ENCODE peak calls at places on chromosomes 1 and 21, in ten cellular contexts. One of them, this sample, is unnamed.
A peak's percentile ranks its signal among the peaks of the same experiment; 100 is the strongest.

GRCh38 chr1:87074001-87074795 is 159.8 kb downstream of the HS2ST1 start:
- DNase-seq in HS-5: no peak
- DNase-seq in coronary artery: no peak
- DNase-seq in T-helper 2 cell: no peak
- DNase-seq in T-helper 1 cell: no peak
- DNase-seq in NCI-H2081: no peak
- DNase-seq in HT1080: no peak
- DNase-seq in GM19239: no peak
- DNase-seq in progenitor cell of endocrine pancreas: no peak
- DNase-seq in non-pigmented ciliary epithelial cell: no peak
- DNase-seq in this sample: no peak

GRCh38 chr1:53279556-53280160 is 41.3 kb upstream of the MAGOH start:
- DNase-seq in progenitor cell of endocrine pancreas: no peak
- DNase-seq in HS-5: no peak
- DNase-seq in GM19239: no peak
- DNase-seq in coronary artery: no peak
- DNase-seq in non-pigmented ciliary epithelial cell: no peak
- DNase-seq in NCI-H2081: no peak
- DNase-seq in T-helper 1 cell: no peak
- DNase-seq in T-helper 2 cell: no peak
- DNase-seq in HT1080: no peak
- DNase-seq in this sample: no peak

GRCh38 chr1:180953791-180954721 is 41.4 kb downstream of the KIAA1614 start:
- DNase-seq in T-helper 1 cell: peak; percentile 57
- DNase-seq in non-pigmented ciliary epithelial cell: peak; percentile 2
- DNase-seq in HT1080: no peak
- DNase-seq in coronary artery: peak; percentile 80
- DNase-seq in NCI-H2081: no peak
- DNase-seq in GM19239: peak; percentile 78
- DNase-seq in HS-5: peak; percentile 29
- DNase-seq in progenitor cell of endocrine pancreas: no peak
- DNase-seq in T-helper 2 cell: peak; percentile 46
- DNase-seq in this sample: peak; percentile 34

GRCh38 chr1:159999204-159999603 is 32.6 kb downstream of the PIGM start:
- DNase-seq in progenitor cell of endocrine pancreas: no peak
- DNase-seq in NCI-H2081: no peak
- DNase-seq in T-helper 1 cell: no peak
- DNase-seq in HS-5: no peak
- DNase-seq in T-helper 2 cell: no peak
- DNase-seq in coronary artery: no peak
- DNase-seq in HT1080: peak; percentile 71
- DNase-seq in non-pigmented ciliary epithelial cell: no peak
- DNase-seq in GM19239: no peak
- DNase-seq in this sample: no peak

GRCh38 chr21:44874497-44875331 is 1.2 kb upstream of the PTTG1IP start:
- DNase-seq in progenitor cell of endocrine pancreas: no peak
- DNase-seq in HT1080: peak; percentile 40
- DNase-seq in non-pigmented ciliary epithelial cell: no peak
- DNase-seq in HS-5: no peak
- DNase-seq in T-helper 1 cell: peak; percentile 61
- DNase-seq in GM19239: no peak
- DNase-seq in coronary artery: peak; percentile 85
- DNase-seq in T-helper 2 cell: no peak
- DNase-seq in NCI-H2081: no peak
- DNase-seq in this sample: no peak

GRCh38 chr1:172895050-172895460 is 155.7 kb downstream of the TNFSF18 start:
- DNase-seq in progenitor cell of endocrine pancreas: no peak
- DNase-seq in non-pigmented ciliary epithelial cell: no peak
- DNase-seq in T-helper 2 cell: no peak
- DNase-seq in NCI-H2081: no peak
- DNase-seq in T-helper 1 cell: peak; percentile 76
- DNase-seq in HS-5: no peak
- DNase-seq in coronary artery: no peak
- DNase-seq in HT1080: no peak
- DNase-seq in GM19239: peak; percentile 31
- DNase-seq in this sample: no peak

GRCh38 chr1:160096491-160097116 is 1.8 kb downstream of the IGSF8 start:
- DNase-seq in progenitor cell of endocrine pancreas: no peak
- DNase-seq in NCI-H2081: no peak
- DNase-seq in non-pigmented ciliary epithelial cell: no peak
- DNase-seq in GM19239: no peak
- DNase-seq in T-helper 1 cell: no peak
- DNase-seq in T-helper 2 cell: no peak
- DNase-seq in HS-5: no peak
- DNase-seq in coronary artery: no peak
- DNase-seq in HT1080: no peak
- DNase-seq in this sample: no peak

GRCh38 chr1:203126151-203126865 is 1.2 kb upstream of the ADORA1 start:
- DNase-seq in non-pigmented ciliary epithelial cell: no peak
- DNase-seq in NCI-H2081: no peak
- DNase-seq in HS-5: no peak
- DNase-seq in T-helper 1 cell: no peak
- DNase-seq in GM19239: no peak
- DNase-seq in progenitor cell of endocrine pancreas: no peak
- DNase-seq in coronary artery: peak; percentile 57
- DNase-seq in HT1080: peak; percentile 46
- DNase-seq in T-helper 2 cell: no peak
- DNase-seq in this sample: peak; percentile 32

GRCh38 chr1:241895013-241895412 is 47.0 kb downstream of the EXO1 start:
- DNase-seq in GM19239: no peak
- DNase-seq in HT1080: no peak
- DNase-seq in non-pigmented ciliary epithelial cell: no peak
- DNase-seq in HS-5: no peak
- DNase-seq in T-helper 2 cell: no peak
- DNase-seq in progenitor cell of endocrine pancreas: no peak
- DNase-seq in T-helper 1 cell: no peak
- DNase-seq in coronary artery: no peak
- DNase-seq in NCI-H2081: no peak
- DNase-seq in this sample: no peak

GRCh38 chr21:26042181-26042876 is 128.2 kb downstream of the APP start:
- DNase-seq in progenitor cell of endocrine pancreas: no peak
- DNase-seq in coronary artery: no peak
- DNase-seq in GM19239: no peak
- DNase-seq in T-helper 1 cell: no peak
- DNase-seq in HS-5: no peak
- DNase-seq in NCI-H2081: no peak
- DNase-seq in HT1080: no peak
- DNase-seq in non-pigmented ciliary epithelial cell: no peak
- DNase-seq in T-helper 2 cell: no peak
- DNase-seq in this sample: no peak

GRCh38 chr1:46547481-46548383 is 3.7 kb downstream of the KNCN start:
- DNase-seq in HS-5: no peak
- DNase-seq in NCI-H2081: no peak
- DNase-seq in non-pigmented ciliary epithelial cell: no peak
- DNase-seq in progenitor cell of endocrine pancreas: no peak
- DNase-seq in HT1080: peak; percentile 48
- DNase-seq in T-helper 1 cell: peak; percentile 30
- DNase-seq in coronary artery: no peak
- DNase-seq in T-helper 2 cell: no peak
- DNase-seq in GM19239: no peak
- DNase-seq in this sample: peak; percentile 52

GRCh38 chr1:59178339-59178744 is 118.6 kb upstream of the FGGY start:
- DNase-seq in non-pigmented ciliary epithelial cell: no peak
- DNase-seq in coronary artery: peak; percentile 78
- DNase-seq in progenitor cell of endocrine pancreas: no peak
- DNase-seq in T-helper 1 cell: no peak
- DNase-seq in HT1080: no peak
- DNase-seq in T-helper 2 cell: no peak
- DNase-seq in GM19239: no peak
- DNase-seq in HS-5: no peak
- DNase-seq in NCI-H2081: no peak
- DNase-seq in this sample: no peak

GRCh38 chr1:168480997-168481396 is 62.8 kb downstream of the XCL2 start:
- DNase-seq in T-helper 2 cell: no peak
- DNase-seq in NCI-H2081: no peak
- DNase-seq in HS-5: no peak
- DNase-seq in GM19239: no peak
- DNase-seq in T-helper 1 cell: no peak
- DNase-seq in HT1080: no peak
- DNase-seq in non-pigmented ciliary epithelial cell: no peak
- DNase-seq in progenitor cell of endocrine pancreas: no peak
- DNase-seq in coronary artery: no peak
- DNase-seq in this sample: no peak

GRCh38 chr21:39818557-39818956 is 48.7 kb upstream of the PCP4 start:
- DNase-seq in progenitor cell of endocrine pancreas: no peak
- DNase-seq in T-helper 2 cell: no peak
- DNase-seq in HS-5: no peak
- DNase-seq in T-helper 1 cell: no peak
- DNase-seq in NCI-H2081: no peak
- DNase-seq in GM19239: no peak
- DNase-seq in coronary artery: no peak
- DNase-seq in HT1080: no peak
- DNase-seq in non-pigmented ciliary epithelial cell: no peak
- DNase-seq in this sample: no peak

GRCh38 chr1:225541383-225541782 is 111.5 kb downstream of the ENAH start:
- DNase-seq in progenitor cell of endocrine pancreas: no peak
- DNase-seq in NCI-H2081: no peak
- DNase-seq in HT1080: no peak
- DNase-seq in coronary artery: no peak
- DNase-seq in T-helper 1 cell: no peak
- DNase-seq in T-helper 2 cell: no peak
- DNase-seq in non-pigmented ciliary epithelial cell: no peak
- DNase-seq in HS-5: no peak
- DNase-seq in GM19239: no peak
- DNase-seq in this sample: no peak

GRCh38 chr1:20351911-20352675 is 61.4 kb downstream of the VWA5B1 start:
- DNase-seq in GM19239: no peak
- DNase-seq in progenitor cell of endocrine pancreas: no peak
- DNase-seq in non-pigmented ciliary epithelial cell: no peak
- DNase-seq in HT1080: no peak
- DNase-seq in T-helper 2 cell: no peak
- DNase-seq in T-helper 1 cell: no peak
- DNase-seq in coronary artery: no peak
- DNase-seq in HS-5: no peak
- DNase-seq in NCI-H2081: no peak
- DNase-seq in this sample: no peak

GRCh38 chr1:67314696-67315095 is 7.0 kb downstream of the IL12RB2 start:
- DNase-seq in GM19239: no peak
- DNase-seq in T-helper 2 cell: no peak
- DNase-seq in HS-5: no peak
- DNase-seq in non-pigmented ciliary epithelial cell: no peak
- DNase-seq in HT1080: no peak
- DNase-seq in progenitor cell of endocrine pancreas: no peak
- DNase-seq in T-helper 1 cell: peak; percentile 89
- DNase-seq in coronary artery: no peak
- DNase-seq in NCI-H2081: no peak
- DNase-seq in this sample: no peak

GRCh38 chr1:41783189-41783639 is 135.5 kb downstream of the HIVEP3 start:
- DNase-seq in HS-5: peak; percentile 71
- DNase-seq in T-helper 1 cell: no peak
- DNase-seq in HT1080: peak; percentile 97
- DNase-seq in non-pigmented ciliary epithelial cell: peak; percentile 67
- DNase-seq in T-helper 2 cell: no peak
- DNase-seq in progenitor cell of endocrine pancreas: no peak
- DNase-seq in GM19239: no peak
- DNase-seq in coronary artery: no peak
- DNase-seq in NCI-H2081: peak; percentile 6
- DNase-seq in this sample: peak; percentile 87

GRCh38 chr1:116457944-116458343 is 84.9 kb downstream of the ATP1A1 start:
- DNase-seq in progenitor cell of endocrine pancreas: no peak
- DNase-seq in HT1080: no peak
- DNase-seq in NCI-H2081: no peak
- DNase-seq in T-helper 1 cell: no peak
- DNase-seq in coronary artery: no peak
- DNase-seq in GM19239: no peak
- DNase-seq in HS-5: no peak
- DNase-seq in T-helper 2 cell: no peak
- DNase-seq in non-pigmented ciliary epithelial cell: no peak
- DNase-seq in this sample: no peak

GRCh38 chr1:2778220-2778592 is 23.3 kb downstream of the TTC34 start:
- DNase-seq in T-helper 2 cell: no peak
- DNase-seq in T-helper 1 cell: no peak
- DNase-seq in progenitor cell of endocrine pancreas: no peak
- DNase-seq in coronary artery: peak; percentile 62
- DNase-seq in GM19239: no peak
- DNase-seq in HS-5: no peak
- DNase-seq in HT1080: no peak
- DNase-seq in NCI-H2081: no peak
- DNase-seq in non-pigmented ciliary epithelial cell: no peak
- DNase-seq in this sample: no peak

GRCh38 chr1:66182551-66183178 is 351.3 kb upstream of the SGIP1 start:
- DNase-seq in GM19239: no peak
- DNase-seq in coronary artery: no peak
- DNase-seq in HT1080: peak; percentile 91
- DNase-seq in T-helper 2 cell: no peak
- DNase-seq in progenitor cell of endocrine pancreas: no peak
- DNase-seq in non-pigmented ciliary epithelial cell: peak; percentile 52
- DNase-seq in HS-5: peak; percentile 34
- DNase-seq in T-helper 1 cell: peak; percentile 93
- DNase-seq in NCI-H2081: no peak
- DNase-seq in this sample: no peak

GRCh38 chr1:172356620-172357019 is 63.9 kb upstream of the C1orf105 start:
- DNase-seq in T-helper 2 cell: no peak
- DNase-seq in T-helper 1 cell: no peak
- DNase-seq in NCI-H2081: no peak
- DNase-seq in non-pigmented ciliary epithelial cell: peak; percentile 72
- DNase-seq in HS-5: peak; percentile 85
- DNase-seq in HT1080: peak; percentile 81
- DNase-seq in GM19239: no peak
- DNase-seq in progenitor cell of endocrine pancreas: no peak
- DNase-seq in coronary artery: no peak
- DNase-seq in this sample: peak; percentile 93